ENCODE peak calls at places on chromosomes 6 and 20, in nine cellular contexts. Z, W, O, H, C, K, X, A and T are unnamed samples.

GRCh38 chr6:33670971-33671370 is 40.5 kb downstream of the UQCC2 start:
- DNase-seq in H (no peak), Z (peak), K (no peak), O (no peak), W (no peak), C (no peak), X (no peak), A (no peak), T (no peak)

GRCh38 chr6:152399409-152399808 is 237.8 kb downstream of the SYNE1 start:
- DNase-seq in Z (no peak), O (no peak), A (no peak), H (no peak), X (no peak), W (no peak), K (no peak), C (no peak), T (no peak)

GRCh38 chr20:258963-259362 is 1.4 kb downstream of the DEFB132 start:
- DNase-seq in Z (no peak), H (no peak), K (no peak), A (no peak), X (no peak), C (no peak), O (no peak), W (no peak), T (no peak)

GRCh38 chr20:5181955-5182354 is 55.1 kb downstream of the CDS2 start:
- DNase-seq in H (peak), Z (no peak), O (no peak), W (no peak), X (no peak), A (no peak), C (no peak), K (no peak), T (no peak)

GRCh38 chr6:38273325-38273724 is 366.4 kb downstream of the BTBD9 start:
- DNase-seq in A (no peak), X (no peak), Z (no peak), K (no peak), O (no peak), W (no peak), H (peak), C (no peak), T (no peak)

GRCh38 chr6:26329763-26330511 is 35.1 kb upstream of the BTN3A2 start:
- DNase-seq in K (peak), O (peak), X (peak), Z (peak), H (peak), W (peak), C (peak), A (peak), T (peak)

GRCh38 chr20:22807646-22808045 is 223.3 kb upstream of the FOXA2 start:
- DNase-seq in Z (no peak), H (no peak), C (no peak), K (no peak), W (no peak), X (no peak), O (no peak), A (no peak), T (no peak)

GRCh38 chr6:27545271-27546046 is 72.6 kb upstream of the ZNF184 start:
- DNase-seq in W (no peak), Z (peak), K (no peak), X (no peak), H (peak), O (peak), C (no peak), A (no peak), T (no peak)

GRCh38 chr6:22825210-22825609 is 255.8 kb downstream of the HDGFL1 start:
- DNase-seq in H (no peak), Z (no peak), O (no peak), C (no peak), W (no peak), K (no peak), X (no peak), A (no peak), T (no peak)

GRCh38 chr6:43722920-43723565 is 35.5 kb upstream of the MRPS18A start:
- DNase-seq in K (no peak), Z (no peak), H (no peak), A (no peak), C (no peak), X (no peak), W (no peak), O (no peak), T (no peak)